ENCODE peak calls at places on chromosomes 12 and 14, in five cellular contexts. C, F, H, D and Q are unnamed samples.
A peak's percentile ranks its signal among the peaks of the same experiment; 100 is the strongest.

GRCh38 chr12:119334459-119335170 is at the start of gene CCDC60:
- DNase-seq in H (peak; percentile 64), C (no peak), D (no peak), F (no peak), Q (no peak)

GRCh38 chr14:72692678-72693077 is 201.2 kb downstream of the DPF3 start:
- DNase-seq in D (no peak), H (no peak), F (no peak), C (no peak), Q (peak; percentile 12)

GRCh38 chr14:29745863-29746262 is 181.8 kb downstream of the PRKD1 start:
- DNase-seq in F (no peak), H (no peak), D (no peak), C (no peak), Q (no peak)

GRCh38 chr14:68145539-68145938 is 326.0 kb downstream of the RAD51B start:
- DNase-seq in C (no peak), F (no peak), H (no peak), D (no peak), Q (peak; percentile 55)

GRCh38 chr14:68263563-68264350 is 444.2 kb downstream of the RAD51B start:
- DNase-seq in D (no peak), H (no peak), F (no peak), C (no peak), Q (no peak)

GRCh38 chr14:32469388-32470160 is 140.5 kb downstream of the AKAP6 start:
- DNase-seq in H (no peak), D (no peak), C (no peak), F (no peak), Q (peak; percentile 78)

GRCh38 chr14:92675421-92675820 is 73.0 kb downstream of the LGMN start:
- DNase-seq in F (no peak), D (peak; percentile 25), C (no peak), H (peak; percentile 17), Q (no peak)

GRCh38 chr12:122182887-122183587 is at the start of gene LRRC43:
- DNase-seq in H (peak; percentile 82), C (no peak), D (no peak), F (no peak), Q (peak; percentile 9)

DNA sequence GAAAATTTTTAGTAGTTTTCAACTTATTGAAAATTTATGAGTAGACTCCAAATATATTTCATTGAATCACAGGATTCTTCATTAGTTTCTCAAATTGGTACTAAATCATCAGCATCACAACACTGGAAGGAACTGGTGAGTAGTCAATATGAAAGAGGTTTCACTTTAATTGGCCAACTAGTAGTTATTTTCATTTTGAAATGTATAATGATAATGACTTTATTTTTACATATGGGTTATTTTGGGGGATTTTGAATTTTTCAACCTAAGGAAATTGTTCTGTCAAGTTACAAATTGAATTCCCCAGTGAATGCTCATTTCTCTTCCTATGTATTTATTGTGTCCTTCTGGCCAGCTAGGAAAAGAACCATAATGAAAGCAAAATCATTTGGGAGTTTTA is 174.1 kb upstream of the ATP2B1 start:
- DNase-seq in D (no peak), C (no peak), H (no peak), F (no peak), Q (no peak)
- H3K4me3 ChIP-seq in D (no peak overlapping the region), C (no peak overlapping the region), H (no peak overlapping the region), F (no peak overlapping the region), Q (no peak overlapping the region)

GRCh38 chr12:15996254-15996653 is 85.1 kb downstream of the DERA start:
- DNase-seq in D (no peak), H (no peak), F (no peak), C (no peak), Q (peak; percentile 29)
- TF ChIP-seq CTCF in D (no peak), H (no peak), F (no peak), C (no peak), Q (peak; percentile 7)

GRCh38 chr12:12925383-12925782 is 26.6 kb downstream of the GPRC5D start:
- DNase-seq in C (no peak), F (no peak), H (no peak), D (no peak), Q (no peak)

GRCh38 chr12:12927211-12928079 is 24.5 kb downstream of the GPRC5D start:
- DNase-seq in F (peak; percentile 47), D (peak; percentile 84), C (peak; percentile 77), H (peak; percentile 89), Q (peak; percentile 46)

GRCh38 chr12:12929696-12930095 is 22.3 kb downstream of the GPRC5D start:
- DNase-seq in C (no peak), D (no peak), F (no peak), H (no peak), Q (no peak)

GRCh38 chr12:12924169-12924568 is 27.8 kb downstream of the GPRC5D start:
- DNase-seq in F (no peak), D (no peak), H (no peak), C (no peak), Q (no peak)

GRCh38 chr12:12926571-12927071 is 25.3 kb downstream of the GPRC5D start:
- DNase-seq in F (no peak), H (no peak), D (no peak), C (peak; percentile 48), Q (no peak)
- H3K4me3 ChIP-seq in F (no peak overlapping the region), H (peak overlapping the region; percentile 57), D (no peak overlapping the region), C (no peak overlapping the region), Q (no peak overlapping the region)

DNA sequence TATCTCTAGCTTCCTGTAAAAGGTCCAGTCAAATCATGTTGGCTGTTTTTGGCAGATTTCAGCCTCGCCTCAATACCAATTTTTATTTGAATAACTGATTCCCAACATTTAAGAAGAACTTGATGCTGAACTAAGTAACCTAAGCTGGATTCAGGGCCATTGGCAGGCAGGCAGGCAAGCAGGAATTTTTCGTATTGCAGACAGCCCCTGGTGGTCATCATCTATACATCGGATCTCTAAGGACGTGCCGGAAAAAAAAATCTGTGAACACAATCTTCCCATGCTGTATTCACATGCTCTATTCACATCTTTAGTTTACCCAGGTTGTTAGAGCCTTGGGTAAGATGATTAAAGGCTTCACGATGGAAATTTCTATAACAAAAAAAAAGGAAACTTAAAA is 7.0 kb downstream of the VCPKMT start:
- DNase-seq in C (no peak), D (no peak), F (peak; percentile 10), H (no peak), Q (peak; percentile 22)
- TF ChIP-seq CTCF in C (no peak), D (no peak), F (peak; percentile 52), H (no peak), Q (peak; percentile 50)